ENCODE peak calls at places on chromosomes 13 and 19, in ten cellular contexts. Q, C, T, J, I, L, M, E, F and P are unnamed samples. For H3K27me3 and H3K36me3, the result is how much of the 10 kb centered on the place peaks cover.

GRCh38 chr13:74026753-74027152 is 107.5 kb downstream of the KLF12 start:
- DNase-seq in J (peak), M (peak), Q (peak), E (no peak), L (peak), I (no peak), T (no peak), C (no peak), F (peak), P (peak)

GRCh38 chr19:35073941-35074340 is 32.4 kb downstream of the HPN start:
- DNase-seq in J (no peak), T (no peak), C (no peak), L (no peak), M (no peak), F (no peak), I (no peak), E (no peak), Q (no peak), P (no peak)

GRCh38 chr13:36131931-36132297 is 732 bp upstream of the DCLK1 start:
- DNase-seq in I (peak), Q (no peak), L (no peak), T (no peak), F (no peak), E (peak), M (peak), C (peak), J (no peak), P (no peak)

GRCh38 chr13:20717581-20718542 is 14.4 kb downstream of the IL17D start:
- DNase-seq in F (no peak), I (no peak), M (no peak), E (no peak), C (no peak), Q (no peak), T (no peak), L (no peak), J (no peak), P (peak)

GRCh38 chr19:918481-919156 is 1.5 kb downstream of the KISS1R start:
- DNase-seq in I (no peak), T (no peak), Q (no peak), M (no peak), J (peak), E (no peak), L (no peak), F (no peak), C (no peak), P (peak)

GRCh38 chr13:43751624-43752023 is 35.1 kb downstream of the ENOX1 start:
- DNase-seq in J (no peak), F (no peak), C (no peak), T (no peak), Q (no peak), I (no peak), L (no peak), M (no peak), E (no peak), P (no peak)

GRCh38 chr13:113815151-113816058 is 48.5 kb downstream of the GAS6 start:
- DNase-seq in I (no peak), Q (no peak), J (no peak), T (no peak), F (no peak), E (no peak), C (no peak), M (no peak), L (no peak), P (no peak)

GRCh38 chr13:97121894-97122293 is 100.2 kb upstream of the MBNL2 start:
- DNase-seq in L (peak), F (no peak), E (no peak), C (no peak), T (no peak), Q (peak), M (no peak), J (no peak), I (no peak), P (no peak)

GRCh38 chr19:53034054-53034453 is 10.5 kb upstream of the ERVV-2 start:
- DNase-seq in C (no peak), Q (no peak), T (no peak), I (no peak), E (no peak), J (no peak), F (no peak), L (no peak), M (no peak), P (no peak)

GRCh38 chr19:50432221-50432626 is 468 bp upstream of the MYBPC2 start:
- DNase-seq in J (peak), T (no peak), M (no peak), C (no peak), L (no peak), F (no peak), Q (peak), I (no peak), E (no peak), P (peak)

GRCh38 chr13:54110597-54110996 is 1082.0 kb downstream of the OLFM4 start:
- DNase-seq in T (no peak), M (no peak), L (no peak), Q (no peak), I (no peak), J (no peak), F (no peak), E (no peak), C (no peak), P (no peak)

GRCh38 chr13:65342938-65343337 is 1887.2 kb downstream of the PCDH9 start:
- DNase-seq in L (no peak), J (no peak), T (no peak), E (no peak), Q (no peak), M (no peak), I (no peak), C (no peak), F (no peak), P (no peak)

GRCh38 chr19:7682175-7682855 is 1.7 kb downstream of the TRAPPC5 start:
- DNase-seq in M (no peak), E (no peak), C (no peak), F (no peak), J (no peak), L (no peak), T (no peak), I (no peak), Q (no peak), P (peak)

GRCh38 chr13:39616087-39616694 is 13.2 kb upstream of the LHFPL6 start:
- DNase-seq in E (peak), J (peak), F (no peak), C (no peak), L (peak), M (peak), I (peak), Q (peak), T (no peak), P (peak)

GRCh38 chr19:9296336-9296735 is 13.3 kb downstream of the ZNF699 start:
- DNase-seq in E (no peak), F (no peak), L (no peak), T (no peak), I (no peak), M (no peak), C (no peak), Q (peak), J (no peak), P (no peak)

GRCh38 chr13:35838356-35838755 is 292.8 kb downstream of the DCLK1 start:
- DNase-seq in F (no peak), I (no peak), T (no peak), E (no peak), J (no peak), Q (no peak), M (no peak), L (peak), C (no peak), P (no peak)

GRCh38 chr13:36769545-36769944 is 49.5 kb upstream of the RFXAP start:
- DNase-seq in E (no peak), I (no peak), C (no peak), F (no peak), J (no peak), L (no peak), M (no peak), Q (no peak), T (no peak), P (no peak)

GRCh38 chr13:106455190-106455589 is 80.3 kb downstream of the EFNB2 start:
- DNase-seq in L (no peak), I (no peak), T (no peak), J (no peak), C (no peak), E (no peak), M (no peak), Q (no peak), F (no peak), P (no peak)

GRCh38 chr13:113630296-113630695 is 27.7 kb downstream of the ATP4B start:
- DNase-seq in M (no peak), C (no peak), Q (no peak), L (no peak), F (no peak), E (no peak), I (no peak), T (peak), J (no peak), P (no peak)

GRCh38 chr13:89937420-89937819 is 1410.1 kb upstream of the MIR17HG start:
- DNase-seq in Q (no peak), J (no peak), C (no peak), M (no peak), T (no peak), E (no peak), I (no peak), F (no peak), L (no peak), P (no peak)

GRCh38 chr19:19064811-19065745 is 1.3 kb downstream of the SLC25A42 start:
- DNase-seq in Q (no peak), M (peak), J (peak), L (no peak), F (no peak), T (no peak), I (no peak), E (no peak), C (no peak), P (peak)

GRCh38 chr13:107144432-107144831 is 576.5 kb upstream of the ARGLU1 start:
- DNase-seq in J (no peak), C (no peak), Q (peak), M (no peak), I (no peak), E (no peak), F (no peak), L (no peak), T (no peak), P (no peak)

GRCh38 chr19:4737955-4738580 is 14.4 kb upstream of the DPP9 start:
- DNase-seq in C (no peak), M (no peak), L (no peak), I (no peak), Q (no peak), J (no peak), F (no peak), T (no peak), E (no peak), P (peak)

GRCh38 chr19:38734426-38735256 is 9.6 kb downstream of the CAPN12 start:
- DNase-seq in E (no peak), C (no peak), F (peak), L (peak), J (no peak), T (peak), I (peak), M (peak), Q (peak), P (peak)

GRCh38 chr19:35162471-35163326 is 8.2 kb downstream of the FXYD5 start:
- DNase-seq in C (no peak), I (no peak), L (peak), J (no peak), F (no peak), M (no peak), E (no peak), Q (peak), T (no peak), P (no peak)

GRCh38 chr13:80603351-80603750 is 262.4 kb upstream of the SPRY2 start:
- DNase-seq in L (no peak), F (no peak), Q (no peak), E (no peak), T (no peak), J (no peak), C (no peak), M (no peak), I (no peak), P (no peak)

GRCh38 chr13:65965496-65965895 is 1264.6 kb downstream of the PCDH9 start:
- DNase-seq in J (no peak), C (no peak), F (no peak), M (no peak), Q (no peak), L (peak), E (no peak), I (no peak), T (no peak), P (no peak)

GRCh38 chr13:94195715-94196114 is 283.8 kb downstream of the DCT start:
- DNase-seq in I (no peak), T (no peak), C (no peak), F (no peak), L (peak), J (peak), Q (no peak), E (no peak), M (no peak), P (no peak)

GRCh38 chr13:90375851-90376250 is 971.6 kb upstream of the MIR17HG start:
- DNase-seq in Q (no peak), M (no peak), C (no peak), F (no peak), I (no peak), T (no peak), J (no peak), L (no peak), E (no peak), P (no peak)

GRCh38 chr19:35079826-35080225 is 35.8 kb upstream of the FXYD3 start:
- DNase-seq in L (no peak), T (no peak), Q (no peak), C (no peak), I (no peak), J (no peak), F (no peak), E (no peak), M (no peak), P (peak)

GRCh38 chr13:53201454-53202225 is 173.0 kb downstream of the OLFM4 start:
- DNase-seq in L (no peak), C (no peak), Q (peak), M (peak), T (peak), F (no peak), J (peak), E (peak), I (no peak), P (peak)

GRCh38 chr19:13748169-13748884 is 16.0 kb upstream of the MRI1 start:
- DNase-seq in L (peak), T (no peak), E (no peak), C (no peak), J (peak), Q (peak), F (no peak), I (no peak), M (peak), P (peak)

GRCh38 chr13:52127783-52128702 is 830 bp downstream of the NEK5 start:
- DNase-seq in C (no peak), I (peak), E (peak), Q (peak), T (no peak), L (peak), J (peak), M (peak), F (peak), P (peak)

GRCh38 chr13:42495256-42495655 is 78.7 kb upstream of the TNFSF11 start:
- DNase-seq in E (no peak), Q (no peak), J (no peak), M (no peak), F (no peak), C (no peak), I (no peak), L (peak), T (no peak), P (no peak)
- H3K27me3 ChIP-seq in E (under half), Q (under half), J (under half), M (under half), F (under half), C (under half), I (under half), L (under half), T (under half), P (under half)

DNA sequence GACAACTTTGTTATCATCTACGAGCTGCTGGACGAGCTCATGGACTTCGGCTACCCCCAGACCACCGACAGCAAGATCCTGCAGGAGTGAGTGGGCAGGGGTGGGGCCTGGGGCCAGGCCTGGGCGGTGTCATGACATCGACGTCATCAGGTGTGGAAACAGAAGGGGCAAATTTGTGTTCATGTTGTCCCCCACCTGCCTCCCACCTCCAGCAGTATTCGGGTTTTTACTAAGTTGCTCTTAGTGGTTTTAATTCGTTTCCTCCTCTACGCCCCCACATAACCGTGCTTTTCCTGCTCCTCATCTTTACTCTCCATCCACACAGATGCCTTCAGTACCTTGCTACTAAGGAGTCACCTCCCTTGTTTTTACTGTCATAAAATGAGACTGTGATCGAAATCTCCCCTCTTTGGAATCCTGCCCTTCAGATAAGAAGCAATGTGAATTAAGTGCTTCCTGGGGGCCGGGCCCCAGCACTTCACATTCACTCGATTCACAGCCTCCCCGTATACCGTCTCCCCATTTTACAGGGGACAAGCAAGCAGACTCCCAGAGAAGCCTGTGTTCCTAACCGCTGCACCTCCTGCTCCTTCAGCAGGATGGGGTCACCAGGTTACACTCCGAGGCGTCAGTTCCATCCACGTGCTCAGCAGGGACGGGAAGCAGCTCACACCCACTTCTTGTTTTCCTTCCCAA is 10.5 kb downstream of the AP1M1 start:
- DNase-seq in I (no peak), E (no peak), C (no peak), J (no peak), T (no peak), Q (no peak), M (no peak), L (no peak), F (no peak), P (no peak)
- H3K36me3 ChIP-seq in I (under half), E (under half), C (half or more), J (under half), T (half or more), Q (under half), M (under half), L (under half), F (half or more), P (under half)

GRCh38 chr19:55041627-55042343 is 3.7 kb upstream of the GP6 start:
- DNase-seq in J (no peak), Q (no peak), T (no peak), F (no peak), L (no peak), I (no peak), M (no peak), E (no peak), C (no peak), P (peak)

GRCh38 chr19:55044286-55044685 is 6.2 kb upstream of the GP6 start:
- DNase-seq in I (no peak), C (no peak), T (no peak), J (no peak), F (no peak), L (no peak), M (no peak), E (no peak), Q (no peak), P (no peak)

GRCh38 chr19:55041244-55041626 is 3.2 kb upstream of the GP6 start:
- DNase-seq in L (no peak), J (no peak), C (no peak), F (no peak), E (no peak), I (no peak), T (no peak), Q (no peak), M (no peak), P (peak)

GRCh38 chr19:55042688-55043087 is 4.6 kb upstream of the GP6 start:
- DNase-seq in E (no peak), T (no peak), Q (no peak), I (no peak), C (no peak), F (no peak), M (no peak), L (no peak), J (no peak), P (peak)

DNA sequence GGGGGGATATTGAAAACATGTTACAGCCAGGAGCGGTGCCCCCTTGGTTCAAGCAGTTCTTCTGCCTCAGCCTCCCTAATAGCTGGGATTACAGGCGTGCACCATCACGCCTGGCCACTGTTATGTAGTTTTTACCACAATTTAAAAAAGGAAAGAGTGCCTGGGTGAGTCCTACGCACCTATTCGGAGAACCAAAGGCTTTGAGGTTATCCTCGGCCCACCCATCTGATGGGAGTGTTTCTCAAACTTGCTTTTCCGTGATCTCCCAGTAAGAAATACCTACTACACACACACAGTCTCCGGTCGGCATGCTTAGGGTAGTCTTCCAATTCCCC is 4.2 kb upstream of the GP6 start:
- DNase-seq in F (no peak), T (no peak), J (no peak), L (no peak), M (no peak), E (no peak), Q (no peak), I (no peak), C (no peak), P (no peak)
- H3K4me3 ChIP-seq in F (no peak), T (no peak), J (no peak), L (no peak), M (no peak), E (no peak), Q (no peak), I (no peak), C (no peak), P (no peak)

GRCh38 chr13:27834095-27834494 is 41.8 kb downstream of the GSX1 start:
- DNase-seq in Q (no peak), C (no peak), J (no peak), M (no peak), I (no peak), F (peak), E (no peak), T (no peak), L (no peak), P (no peak)

GRCh38 chr13:27833206-27833605 is 40.9 kb downstream of the GSX1 start:
- DNase-seq in M (no peak), F (no peak), J (no peak), C (no peak), E (no peak), Q (no peak), T (no peak), I (no peak), L (no peak), P (no peak)

GRCh38 chr13:27827646-27828045 is 35.4 kb downstream of the GSX1 start:
- DNase-seq in M (no peak), Q (no peak), J (no peak), I (no peak), F (no peak), T (no peak), C (no peak), L (no peak), E (no peak), P (no peak)

GRCh38 chr13:27826379-27827353 is 34.4 kb downstream of the GSX1 start:
- DNase-seq in C (peak), T (peak), I (peak), L (peak), E (peak), J (peak), Q (peak), F (peak), M (peak), P (peak)

DNA sequence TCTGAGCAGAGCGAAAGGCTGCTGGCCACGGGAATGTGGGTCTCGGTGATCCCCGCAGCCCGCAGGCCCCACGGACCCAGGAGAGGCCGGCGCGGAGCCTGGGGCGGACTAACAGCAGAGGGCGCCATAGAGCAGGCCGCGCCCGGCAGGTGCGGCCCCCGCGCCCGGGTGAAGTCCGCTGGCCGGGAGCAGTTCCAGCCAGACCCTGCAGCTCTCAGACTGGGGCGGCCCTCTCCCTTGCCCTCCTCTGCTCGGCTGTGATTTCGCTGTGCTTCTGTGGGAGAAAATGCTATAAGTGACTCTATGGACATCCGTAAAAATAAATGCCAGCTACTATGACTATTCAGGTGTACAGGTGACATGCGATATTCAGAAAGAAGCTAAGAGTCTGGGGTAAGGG is 37.7 kb downstream of the GSX1 start:
- DNase-seq in I (peak), T (peak), F (peak), C (no peak), Q (peak), J (peak), L (no peak), E (peak), M (peak), P (peak)
- H3K27me3 ChIP-seq in I (under half), T (under half), F (under half), C (half or more), Q (under half), J (half or more), L (under half), E (under half), M (under half), P (half or more)